ENCODE peak calls at places on chromosomes 5 and 9, in ten cellular contexts. One of them, this sample, is unnamed.
A peak's percentile ranks its signal among the peaks of the same experiment; 100 is the strongest.

GRCh38 chr9:116860509-116861120 is 173.5 kb downstream of the TRIM32 start:
- DNase-seq in HuH-7: peak; percentile 65
- DNase-seq in OCI-LY7: peak; percentile 52
- DNase-seq in stomach: peak; percentile 70
- DNase-seq in Calu3: peak; percentile 65
- DNase-seq in MM.1S: no peak
- DNase-seq in BJ: peak; percentile 4
- DNase-seq in pulmonary artery endothelial cell: no peak
- DNase-seq in posterior cingulate gyrus: peak; percentile 59
- DNase-seq in epithelial cell of esophagus: peak; percentile 83
- DNase-seq in this sample: peak; percentile 60

GRCh38 chr5:31774779-31775178 is 135.8 kb downstream of the PDZD2 start:
- DNase-seq in epithelial cell of esophagus: no peak
- DNase-seq in HuH-7: no peak
- DNase-seq in Calu3: no peak
- DNase-seq in stomach: no peak
- DNase-seq in BJ: no peak
- DNase-seq in pulmonary artery endothelial cell: no peak
- DNase-seq in posterior cingulate gyrus: no peak
- DNase-seq in MM.1S: no peak
- DNase-seq in OCI-LY7: no peak
- DNase-seq in this sample: no peak

GRCh38 chr5:98096155-98096554 is 677.3 kb upstream of the RGMB start:
- DNase-seq in MM.1S: no peak
- DNase-seq in BJ: peak; percentile 36
- DNase-seq in OCI-LY7: no peak
- DNase-seq in HuH-7: no peak
- DNase-seq in pulmonary artery endothelial cell: no peak
- DNase-seq in stomach: no peak
- DNase-seq in posterior cingulate gyrus: no peak
- DNase-seq in epithelial cell of esophagus: peak; percentile 74
- DNase-seq in Calu3: no peak
- DNase-seq in this sample: no peak

GRCh38 chr9:116543731-116544400 is 143.2 kb upstream of the TRIM32 start:
- DNase-seq in HuH-7: no peak
- DNase-seq in stomach: no peak
- DNase-seq in epithelial cell of esophagus: no peak
- DNase-seq in OCI-LY7: no peak
- DNase-seq in BJ: peak; percentile 49
- DNase-seq in MM.1S: no peak
- DNase-seq in pulmonary artery endothelial cell: no peak
- DNase-seq in Calu3: no peak
- DNase-seq in posterior cingulate gyrus: no peak
- DNase-seq in this sample: no peak

GRCh38 chr5:173247504-173247903 is 12.5 kb upstream of the NKX2-5 start:
- DNase-seq in epithelial cell of esophagus: no peak
- DNase-seq in stomach: no peak
- DNase-seq in MM.1S: no peak
- DNase-seq in BJ: no peak
- DNase-seq in Calu3: no peak
- DNase-seq in HuH-7: no peak
- DNase-seq in pulmonary artery endothelial cell: no peak
- DNase-seq in posterior cingulate gyrus: no peak
- DNase-seq in OCI-LY7: no peak
- DNase-seq in this sample: no peak

GRCh38 chr5:53031695-53032096 is 42.5 kb downstream of the ITGA2 start:
- DNase-seq in posterior cingulate gyrus: no peak
- DNase-seq in BJ: peak; percentile 48
- DNase-seq in OCI-LY7: no peak
- DNase-seq in pulmonary artery endothelial cell: peak; percentile 68
- DNase-seq in epithelial cell of esophagus: peak; percentile 93
- DNase-seq in stomach: no peak
- DNase-seq in HuH-7: peak; percentile 13
- DNase-seq in MM.1S: no peak
- DNase-seq in Calu3: peak; percentile 31
- DNase-seq in this sample: no peak

GRCh38 chr5:92687793-92688467 is 893.1 kb downstream of the NR2F1-AS1 start:
- DNase-seq in Calu3: peak; percentile 3
- DNase-seq in posterior cingulate gyrus: no peak
- DNase-seq in stomach: no peak
- DNase-seq in HuH-7: peak; percentile 77
- DNase-seq in BJ: no peak
- DNase-seq in MM.1S: no peak
- DNase-seq in pulmonary artery endothelial cell: no peak
- DNase-seq in epithelial cell of esophagus: peak; percentile 34
- DNase-seq in OCI-LY7: no peak
- DNase-seq in this sample: no peak

GRCh38 chr5:107772418-107773310 is 101.9 kb upstream of the EFNA5 start:
- DNase-seq in Calu3: no peak
- DNase-seq in posterior cingulate gyrus: peak; percentile 10
- DNase-seq in epithelial cell of esophagus: peak; percentile 53
- DNase-seq in pulmonary artery endothelial cell: no peak
- DNase-seq in BJ: no peak
- DNase-seq in OCI-LY7: no peak
- DNase-seq in HuH-7: no peak
- DNase-seq in MM.1S: no peak
- DNase-seq in stomach: no peak
- DNase-seq in this sample: no peak